ENCODE peak calls at places on chromosome 19, in four cellular contexts. B is GM12878, M is GM12891, H is K562. X is an unnamed sample.

GRCh38 chr19:21704320-21704719 is 63.1 kb downstream of the ZNF100 start:
- DNase-seq in B (no peak), M (no peak), H (no peak), X (no peak)

GRCh38 chr19:1291761-1292418 is 6.2 kb downstream of the EFNA2 start:
- DNase-seq in H (no peak), M (no peak), B (no peak), X (no peak)

GRCh38 chr19:38229585-38230073 is 5.6 kb upstream of the DPF1 start:
- DNase-seq in M (peak; percentile 85), H (peak; percentile 97), B (no peak), X (peak; percentile 14)

GRCh38 chr19:49718991-49719390 is 28.1 kb downstream of the CPT1C start:
- DNase-seq in M (no peak), B (no peak), H (no peak), X (no peak)

GRCh38 chr19:1690570-1691307 is 38.3 kb upstream of the TCF3 start:
- DNase-seq in B (no peak), H (peak; percentile 94), M (no peak), X (peak; percentile 32)

GRCh38 chr19:3852614-3853254 is 16.1 kb downstream of the ZFR2 start:
- DNase-seq in M (no peak), B (no peak), H (peak; percentile 63), X (peak; percentile 10)

GRCh38 chr19:10168386-10168948 is 26.3 kb downstream of the DNMT1 start:
- DNase-seq in M (no peak), B (no peak), H (no peak), X (no peak)

GRCh38 chr19:39832341-39833083 is 1.4 kb downstream of the DYRK1B start:
- DNase-seq in M (no peak), H (no peak), B (no peak), X (no peak)

GRCh38 chr19:10223488-10224213 is 7.5 kb downstream of the S1PR2 start:
- DNase-seq in H (no peak), B (no peak), M (no peak), X (no peak)

GRCh38 chr19:38723606-38724379 is 20.5 kb downstream of the CAPN12 start:
- DNase-seq in M (no peak), H (no peak), B (no peak), X (no peak)

GRCh38 chr19:823565-824121 is 1.9 kb upstream of the PLPPR3 start:
- DNase-seq in B (no peak), M (no peak), H (peak; percentile 70), X (peak; percentile 89)

GRCh38 chr19:2064395-2064787 is 13.3 kb upstream of the MKNK2 start:
- DNase-seq in M (no peak), H (no peak), B (no peak), X (no peak)

GRCh38 chr19:2887391-2887914 is 13.3 kb upstream of the ZNF57 start:
- DNase-seq in H (peak; percentile 57), M (no peak), B (no peak), X (peak; percentile 15)

GRCh38 chr19:29812080-29812880 is 489 bp downstream of the CCNE1 start:
- DNase-seq in M (no peak), B (no peak), H (peak; percentile 28), X (no peak)

GRCh38 chr19:46637224-46637623 is 1.2 kb upstream of the GNG8 start:
- DNase-seq in H (no peak), B (no peak), M (no peak), X (no peak)

GRCh38 chr19:41424335-41425173 is 2.6 kb downstream of the B3GNT8 start:
- DNase-seq in M (no peak), B (no peak), H (no peak), X (peak; percentile 77)

GRCh38 chr19:30068528-30069395 is 126.7 kb downstream of the URI1 start:
- DNase-seq in B (no peak), H (no peak), M (no peak), X (no peak)

GRCh38 chr19:30324982-30325381 is 47.2 kb upstream of the ZNF536 start:
- DNase-seq in M (no peak), H (no peak), B (no peak), X (no peak)

GRCh38 chr19:46920341-46920740 is 59.5 kb downstream of the ARHGAP35 start:
- DNase-seq in M (no peak), H (no peak), B (no peak), X (no peak)

GRCh38 chr19:19743176-19743575 is 10.3 kb upstream of the ZNF14 start:
- DNase-seq in M (no peak), H (no peak), B (no peak), X (no peak)

GRCh38 chr19:4732680-4733114 is 9.1 kb upstream of the DPP9 start:
- DNase-seq in M (peak; percentile 73), B (no peak), H (peak; percentile 75), X (no peak)

GRCh38 chr19:48170817-48171347 is 402 bp downstream of the ZSWIM9 start:
- DNase-seq in B (no peak), H (no peak), M (no peak), X (no peak)

GRCh38 chr19:9076886-9077285 is 10.0 kb upstream of the OR1M1 start:
- DNase-seq in M (no peak), H (no peak), B (no peak), X (no peak)

GRCh38 chr19:38417544-38418506 is 8.2 kb downstream of the RASGRP4 start:
- DNase-seq in B (no peak), M (peak; percentile 58), H (peak; percentile 86), X (peak; percentile 91)

GRCh38 chr19:41409288-41409687 is 11.7 kb downstream of the BCKDHA start:
- DNase-seq in H (peak; percentile 22), M (no peak), B (no peak), X (no peak)

GRCh38 chr19:38693380-38694223 is 46.2 kb downstream of the ACTN4 start:
- DNase-seq in B (no peak), H (no peak), M (peak; percentile 72), X (peak; percentile 89)

GRCh38 chr19:47047931-47048399 is 459 bp downstream of the TMEM160 start:
- DNase-seq in M (peak; percentile 93), B (peak; percentile 64), H (peak; percentile 99), X (peak; percentile 91)

GRCh38 chr19:29484876-29485275 is 40.9 kb upstream of the VSTM2B start:
- DNase-seq in H (no peak), M (no peak), B (no peak), X (no peak)

GRCh38 chr19:29785955-29786589 is 25.7 kb upstream of the CCNE1 start:
- DNase-seq in M (peak; percentile 52), B (no peak), H (peak; percentile 32), X (peak; percentile 21)

GRCh38 chr19:10009269-10009665 is 1.0 kb downstream of the COL5A3 start:
- DNase-seq in H (peak; percentile 89), B (no peak), M (no peak), X (no peak)

GRCh38 chr19:38953677-38954076 is 21.9 kb downstream of the FBXO17 start:
- DNase-seq in H (no peak), M (no peak), B (no peak), X (no peak)

GRCh38 chr19:39405930-39406655 is 554 bp upstream of the ZFP36 start:
- DNase-seq in H (no peak), M (no peak), B (no peak), X (peak; percentile 74)

GRCh38 chr19:2978467-2978767 is 1.1 kb downstream of the TLE6 start:
- DNase-seq in B (no peak), H (no peak), M (no peak), X (no peak)

GRCh38 chr19:3611841-3612240 is 5.2 kb upstream of the TBXA2R start:
- DNase-seq in B (no peak), M (no peak), H (no peak), X (no peak)

GRCh38 chr19:32930567-32930966 is 41.2 kb downstream of the CEP89 start:
- DNase-seq in M (no peak), H (no peak), B (no peak), X (no peak)

GRCh38 chr19:42066075-42066754 is 3.8 kb downstream of the GRIK5 start:
- DNase-seq in M (no peak), H (peak; percentile 75), B (no peak), X (no peak)

GRCh38 chr19:13850910-13851753 is 25.8 kb upstream of the NANOS3 start:
- DNase-seq in B (no peak), M (no peak), H (peak; percentile 70), X (no peak)

GRCh38 chr19:30718728-30719127 is 346.5 kb downstream of the ZNF536 start:
- DNase-seq in B (no peak), M (no peak), H (no peak), X (no peak)

GRCh38 chr19:33098023-33098652 is 17.2 kb downstream of the GPATCH1 start:
- DNase-seq in H (no peak), M (no peak), B (no peak), X (no peak)

DNA sequence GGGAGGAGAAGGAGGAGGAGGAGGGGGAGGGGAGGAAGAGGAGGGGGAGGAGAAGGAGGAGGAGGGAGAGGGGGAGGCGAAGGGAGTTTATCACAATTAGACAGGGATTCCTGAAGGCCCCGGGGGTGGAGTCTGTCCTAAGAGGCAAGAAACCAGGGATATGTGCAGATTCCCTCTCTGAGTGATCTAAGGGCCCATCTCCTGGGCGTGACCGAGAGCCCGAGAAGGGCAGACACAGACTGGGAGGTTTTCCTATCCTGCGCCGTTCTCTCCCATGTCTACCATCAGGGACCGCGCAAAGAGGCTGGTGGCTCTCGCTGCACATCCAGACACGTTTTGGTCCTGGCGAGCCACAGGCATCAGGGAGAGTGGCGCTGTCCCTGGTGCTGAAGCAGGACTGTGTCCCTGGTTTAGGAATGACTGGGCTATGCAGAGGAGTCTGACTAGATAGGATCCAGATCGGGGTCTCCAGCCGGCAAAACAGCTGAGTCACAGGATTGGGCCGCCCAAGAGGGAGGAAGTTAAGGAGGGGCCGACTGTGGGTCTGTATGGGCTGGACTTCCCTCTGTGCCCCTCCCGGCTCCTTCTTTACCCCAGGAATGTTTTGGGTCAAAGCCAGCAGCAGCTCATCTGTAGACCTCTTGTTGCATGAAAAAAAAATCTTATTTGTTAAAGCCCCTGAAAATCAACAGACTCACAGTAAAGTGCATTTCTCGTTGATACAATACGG is 17.9 kb upstream of the ZNF175 start:
- DNase-seq in H (peak; percentile 85), M (no peak), B (no peak), X (peak; percentile 54)
- TF ChIP-seq SPI1 in H (peak; percentile 74), M (no peak), B (no peak), X (no peak)

DNA sequence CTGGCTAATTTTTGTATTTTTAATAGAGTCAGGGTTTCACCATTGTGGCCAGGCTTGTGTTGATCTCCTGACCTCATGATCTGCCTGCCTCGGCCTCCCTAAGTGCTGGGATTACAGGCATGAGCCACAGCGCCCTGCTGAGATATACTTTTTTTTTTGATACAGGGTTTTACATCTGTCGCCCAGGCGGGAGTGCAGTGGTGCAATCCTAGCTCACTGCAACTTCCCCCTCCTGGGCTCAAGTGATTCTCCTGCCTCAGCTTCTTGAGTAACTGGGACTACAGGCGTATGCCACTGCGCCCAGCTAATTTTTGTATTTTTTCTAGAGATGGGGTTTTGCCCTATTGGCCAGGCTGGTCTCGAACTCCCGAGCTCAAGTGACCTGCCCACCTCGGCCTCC is 2.0 kb downstream of the COLGALT1 start:
- DNase-seq in H (no peak), M (no peak), B (no peak), X (peak; percentile 92)
- TF ChIP-seq SPI1 in H (no peak), M (no peak), B (no peak), X (peak; percentile 26)

DNA sequence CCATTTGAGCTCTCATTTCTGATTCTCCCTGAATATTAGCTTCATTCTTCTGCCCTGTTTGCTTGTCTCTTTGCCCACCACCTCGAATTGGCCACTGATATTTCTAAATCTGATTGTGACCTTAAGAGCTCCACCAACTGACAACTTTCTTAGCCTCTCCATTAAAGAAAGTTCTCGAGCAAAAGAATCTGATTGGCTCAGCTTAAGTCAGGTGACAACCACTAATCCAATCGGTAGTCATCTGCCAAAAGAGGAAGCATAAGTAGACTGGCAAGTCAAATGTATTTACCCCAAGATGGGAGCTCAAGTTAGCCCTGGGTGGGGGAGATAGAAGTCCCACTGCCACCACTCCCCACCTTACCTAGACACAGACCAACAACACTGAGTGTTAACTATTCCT is 41.5 kb downstream of the NOTCH3 start:
- DNase-seq in B (no peak), M (no peak), H (peak; percentile 36), X (no peak)
- TF ChIP-seq SPI1 in B (no peak), M (no peak), H (no peak), X (no peak)

GRCh38 chr19:6223461-6224307 is 56.1 kb downstream of the MLLT1 start:
- DNase-seq in H (no peak), M (no peak), B (no peak), X (no peak)
- TF ChIP-seq SPI1 in H (no peak), M (no peak), B (no peak), X (no peak)

X was measured in HL-60.